ENCODE peak calls at places on chromosomes 6 and 20, in four cellular contexts. E, D, H and U are unnamed samples.

GRCh38 chr6:50240986-50241385 is 191.3 kb upstream of the DEFB112 start:
- DNase-seq in E (no peak), D (no peak), H (no peak), U (no peak)

GRCh38 chr6:5998236-5998635 is 8.5 kb downstream of the NRN1 start:
- DNase-seq in E (no peak), D (no peak), H (no peak), U (no peak)

GRCh38 chr6:44667668-44668390 is 280.3 kb downstream of the CDC5L start:
- DNase-seq in E (no peak), D (no peak), H (peak; percentile 83), U (no peak)

GRCh38 chr6:152148412-152148811 is 340.9 kb downstream of the ESR1 start:
- DNase-seq in E (no peak), D (no peak), H (no peak), U (no peak)

GRCh38 chr6:127547215-127547614 is 28.1 kb upstream of the MTCL3 start:
- DNase-seq in E (no peak), D (no peak), H (no peak), U (no peak)

GRCh38 chr6:20719980-20720379 is 185.7 kb downstream of the CDKAL1 start:
- DNase-seq in E (no peak), D (no peak), H (no peak), U (no peak)

GRCh38 chr6:31180500-31180899 is 10.0 kb upstream of the POU5F1 start:
- DNase-seq in E (peak; percentile 92), D (no peak), H (peak; percentile 86), U (peak; percentile 57)

GRCh38 chr6:53917464-53917842 is 122.6 kb downstream of the LRRC1 start:
- DNase-seq in E (no peak), D (no peak), H (no peak), U (no peak)

GRCh38 chr20:37198962-37199660 is 19.8 kb upstream of the MROH8 start:
- DNase-seq in E (no peak), D (no peak), H (no peak), U (no peak)

GRCh38 chr6:39686980-39687379 is 38.2 kb downstream of the KIF6 start:
- DNase-seq in E (no peak), D (no peak), H (no peak), U (no peak)

GRCh38 chr6:33995046-33995872 is 150.6 kb downstream of the GRM4 start:
- DNase-seq in E (no peak), D (no peak), H (peak; percentile 20), U (no peak)

GRCh38 chr6:16257999-16258708 is 19.8 kb downstream of the GMPR start:
- DNase-seq in E (no peak), D (peak; percentile 3), H (peak; percentile 74), U (no peak)

GRCh38 chr20:10316582-10316981 is 98.0 kb downstream of the SNAP25 start:
- DNase-seq in E (peak; percentile 54), D (no peak), H (no peak), U (no peak)

GRCh38 chr6:34730006-34730405 is 27.3 kb upstream of the SNRPC start:
- DNase-seq in E (no peak), D (no peak), H (no peak), U (no peak)

GRCh38 chr20:61492065-61492464 is 240.0 kb downstream of the CDH4 start:
- DNase-seq in E (no peak), D (no peak), H (no peak), U (no peak)